ENCODE peak calls at places on chromosome 19, in five cellular contexts. R is uterus, I is cardiac muscle cell, B is adrenal gland, G is right lobe of liver. K is an unnamed sample.

GRCh38 chr19:53991224-53992113 is at the start of gene CACNG6:
- DNase-seq in R (no peak), I (peak), B (no peak), G (peak), K (no peak)

GRCh38 chr19:38204096-38204495 is 19.9 kb downstream of the DPF1 start:
- DNase-seq in R (no peak), I (no peak), B (no peak), G (no peak), K (no peak)

GRCh38 chr19:21691656-21692055 is 75.7 kb downstream of the ZNF100 start:
- DNase-seq in R (peak), I (peak), B (no peak), G (no peak), K (no peak)

GRCh38 chr19:28284389-28284788 is 928.6 kb downstream of the UQCRFS1 start:
- DNase-seq in R (no peak), I (no peak), B (no peak), G (no peak), K (no peak)

GRCh38 chr19:41930926-41931592 is 2.8 kb upstream of the ERFL start:
- DNase-seq in R (no peak), I (no peak), B (no peak), G (no peak), K (no peak)

GRCh38 chr19:33431986-33432385 is 58.5 kb downstream of the CEBPG start:
- DNase-seq in R (peak), I (no peak), B (no peak), G (no peak), K (no peak)

GRCh38 chr19:46392837-46393236 is 20.5 kb downstream of the CCDC8 start:
- DNase-seq in R (no peak), I (no peak), B (peak), G (no peak), K (no peak)

GRCh38 chr19:28883241-28883693 is 329.7 kb downstream of the UQCRFS1 start:
- DNase-seq in R (no peak), I (peak), B (no peak), G (no peak), K (no peak)

GRCh38 chr19:13163609-13164364 is 13.6 kb downstream of the IER2 start:
- DNase-seq in R (peak), I (peak), B (peak), G (peak), K (peak)
- H3K4me3 ChIP-seq in R (peak), I (no peak), B (peak), G (peak), K (no peak)

DNA sequence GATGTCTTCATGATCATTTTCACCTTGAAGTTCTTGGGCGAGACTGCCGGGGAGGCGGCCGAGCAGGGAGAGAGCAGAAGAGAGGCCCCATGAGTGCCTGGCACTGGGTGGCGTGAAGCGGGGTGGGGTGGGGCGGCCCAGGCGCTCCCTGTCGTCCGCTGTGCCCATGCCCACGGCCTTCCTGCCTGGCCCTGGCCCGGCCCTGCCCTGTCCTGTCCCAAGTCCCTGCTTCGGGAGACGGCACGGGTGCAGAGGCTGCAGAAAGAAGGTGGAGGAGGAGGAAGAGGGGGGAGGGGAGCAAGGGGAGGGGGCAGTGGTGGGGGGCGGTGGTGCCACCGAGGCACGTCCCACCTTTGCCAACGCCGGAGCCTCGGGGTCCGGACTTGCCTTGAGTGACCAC is 118.4 kb downstream of the PTPRS start:
- DNase-seq in R (no peak), I (no peak), B (no peak), G (no peak), K (no peak)
- H3K4me3 ChIP-seq in R (no peak), I (no peak), B (no peak), G (no peak), K (no peak)

GRCh38 chr19:55158423-55158822 is 891 bp upstream of the TNNI3 start:
- DNase-seq in R (no peak), I (no peak), B (no peak), G (no peak), K (no peak)

GRCh38 chr19:55157064-55157908 is at the start of gene TNNI3:
- DNase-seq in R (no peak), I (no peak), B (no peak), G (no peak), K (no peak)

GRCh38 chr19:55158848-55159793 is 1.6 kb upstream of the TNNI3 start:
- DNase-seq in R (no peak), I (peak), B (no peak), G (no peak), K (no peak)

GRCh38 chr19:55153652-55154264 is 3.8 kb downstream of the TNNI3 start:
- DNase-seq in R (no peak), I (no peak), B (no peak), G (no peak), K (no peak)

DNA sequence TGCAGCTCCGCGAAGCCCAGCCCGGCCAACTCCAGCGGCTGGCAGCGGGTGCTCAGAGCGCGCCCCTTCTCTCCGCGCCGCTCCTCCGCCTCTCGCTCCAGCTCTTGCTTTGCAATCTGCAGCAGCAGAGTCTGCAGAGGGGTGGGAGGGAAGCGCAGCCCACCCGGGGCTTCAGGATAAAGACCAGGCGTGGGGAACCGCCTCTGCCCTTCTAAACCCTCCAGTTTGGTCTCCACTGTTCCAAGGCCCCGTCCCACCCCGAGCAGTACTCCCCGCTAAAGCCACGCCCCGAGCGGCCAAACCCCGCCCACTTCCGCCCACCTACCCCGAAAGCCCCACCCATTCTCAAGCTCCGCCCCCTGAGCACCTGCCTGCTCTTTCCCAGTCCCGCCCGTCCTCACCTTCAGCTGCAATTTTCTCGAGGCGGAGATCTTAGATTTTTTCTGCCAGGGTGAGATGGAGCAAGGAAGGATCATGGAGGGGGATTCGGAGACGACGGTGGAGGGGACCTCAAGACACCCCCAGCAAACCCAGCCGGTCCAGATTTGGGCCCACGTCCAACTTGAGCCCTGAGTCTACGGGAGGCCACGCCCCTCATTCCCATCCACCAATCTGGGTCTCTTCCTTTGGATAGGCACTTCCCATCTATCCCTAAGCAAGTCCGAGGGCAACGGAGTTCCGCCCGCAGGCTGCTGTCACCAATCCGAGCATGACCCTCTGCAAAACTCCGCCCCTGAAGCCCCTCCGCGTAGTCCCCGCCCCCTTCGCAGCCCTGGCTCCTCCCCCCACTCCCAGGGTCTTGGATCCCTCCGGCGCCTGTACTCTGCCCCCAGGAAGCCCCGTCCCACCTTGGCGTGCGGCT is 1.1 kb downstream of the TNNI3 start:
- DNase-seq in R (no peak), I (peak), B (no peak), G (no peak), K (no peak)
- H3K4me3 ChIP-seq in R (no peak), I (peak), B (peak), G (no peak), K (no peak)

GRCh38 chr19:18373892-18374629 is 11.9 kb upstream of the GDF15 start:
- DNase-seq in R (peak), I (peak), B (peak), G (peak), K (peak)
- H3K4me3 ChIP-seq in R (no peak), I (no peak), B (no peak), G (no peak), K (no peak)

DNA sequence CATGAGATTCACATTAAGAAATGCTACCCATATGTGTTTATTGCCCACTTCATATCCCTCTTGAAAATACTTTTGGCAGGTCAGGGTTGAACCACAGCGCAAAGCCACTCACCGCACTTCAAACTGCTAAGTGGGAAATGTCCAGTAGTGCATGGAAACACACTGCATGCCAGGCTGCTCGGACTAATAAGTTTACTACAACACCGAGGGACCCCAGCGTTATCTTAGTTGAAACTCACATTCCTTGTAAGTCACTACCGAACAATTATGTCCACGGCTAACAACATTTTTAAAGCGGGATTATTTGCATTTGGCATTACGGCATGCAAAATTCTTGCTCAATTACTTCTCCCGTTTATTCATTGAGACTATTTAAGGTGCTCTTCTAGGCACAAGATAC is 4.0 kb downstream of the BRD4 start:
- DNase-seq in R (no peak), I (peak), B (no peak), G (no peak), K (no peak)
- H3K4me3 ChIP-seq in R (no peak), I (peak), B (no peak), G (no peak), K (no peak)

GRCh38 chr19:19488875-19489690 is 26.3 kb downstream of the TSSK6 start:
- DNase-seq in R (peak), I (peak), B (peak), G (peak), K (peak)
- H3K4me3 ChIP-seq in R (no peak), I (no peak), B (peak), G (peak), K (no peak)

GRCh38 chr19:16363852-16364230 is 39.2 kb downstream of the KLF2 start:
- DNase-seq in R (no peak), I (no peak), B (no peak), G (no peak), K (no peak)

GRCh38 chr19:16366056-16366432 is 41.4 kb downstream of the KLF2 start:
- DNase-seq in R (no peak), I (no peak), B (no peak), G (no peak), K (no peak)

GRCh38 chr19:16366433-16367268 is 42.0 kb downstream of the KLF2 start:
- DNase-seq in R (no peak), I (no peak), B (no peak), G (no peak), K (peak)

GRCh38 chr19:16364231-16364865 is 39.7 kb downstream of the KLF2 start:
- DNase-seq in R (no peak), I (no peak), B (no peak), G (no peak), K (no peak)

DNA sequence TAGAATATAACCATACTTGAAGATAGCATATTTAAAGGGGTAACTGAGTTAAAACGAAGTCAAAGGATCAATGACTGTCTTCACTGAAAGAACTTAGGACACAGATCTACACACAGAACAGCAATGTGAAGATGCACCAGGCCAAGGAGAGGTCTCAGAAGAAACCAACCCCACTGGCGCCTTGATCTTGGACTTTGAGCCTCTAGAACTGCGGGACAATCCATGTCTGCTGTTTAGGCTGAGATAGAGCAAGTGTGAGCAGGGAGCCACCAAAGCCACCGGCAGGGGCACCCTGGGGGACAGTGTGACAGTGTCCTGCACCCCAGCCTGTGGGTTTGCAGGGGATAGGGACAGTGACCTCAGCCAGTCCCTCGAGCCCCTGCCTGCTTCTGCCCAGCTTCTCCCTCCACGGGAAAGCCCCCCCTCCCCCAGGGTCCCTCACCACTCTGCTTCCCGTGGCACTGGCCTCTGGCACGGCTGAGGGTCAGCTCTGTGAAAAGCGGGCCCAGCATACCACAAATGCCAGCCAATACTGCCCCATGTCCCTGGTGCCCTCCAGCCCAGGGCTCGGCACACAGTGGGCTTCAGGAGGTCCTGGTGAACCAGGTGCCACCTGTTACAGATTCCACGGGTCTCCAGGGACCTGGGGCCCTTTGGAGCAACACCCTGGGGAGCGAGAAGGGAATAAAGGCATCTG is 40.8 kb downstream of the KLF2 start:
- DNase-seq in R (no peak), I (no peak), B (no peak), G (no peak), K (no peak)
- H3K4me3 ChIP-seq in R (no peak), I (no peak), B (no peak), G (no peak), K (no peak)

K was measured in GM06990.